ENCODE peak calls at places on chromosomes 1 and 21, in six cellular contexts. Z is neural progenitor cell, L is H1, A is GM12878, Y is HCT116, R is SK-N-SH. N is an unnamed sample. For H4K20me1, the result is how much of the 10 kb centered on the place peaks cover.

GRCh38 chr21:25515484-25516405 is 91.5 kb downstream of the MRPL39 start:
- DNase-seq in Z (no peak), L (no peak), A (no peak), Y (no peak), R (no peak), N (no peak)

GRCh38 chr1:26148887-26149286 is 10.0 kb upstream of the FAM110D start:
- DNase-seq in Z (no peak), L (no peak), A (no peak), Y (no peak), R (no peak), N (no peak)

GRCh38 chr1:34899906-34900305 is 29.5 kb downstream of the DLGAP3 start:
- DNase-seq in Z (no peak), L (no peak), A (no peak), Y (no peak), R (no peak), N (no peak)

GRCh38 chr1:109354940-109355339 is 42.8 kb downstream of the SORT1 start:
- DNase-seq in Z (no peak), L (no peak), A (no peak), Y (no peak), R (no peak), N (no peak)

GRCh38 chr1:26287033-26287711 is 7.3 kb downstream of the SH3BGRL3 start:
- DNase-seq in Z (no peak), L (no peak), A (no peak), Y (no peak), R (no peak), N (peak)

GRCh38 chr1:147676306-147677085 is 6.2 kb upstream of the ACP6 start:
- DNase-seq in Z (no peak), L (no peak), A (no peak), Y (no peak), R (no peak), N (no peak)

GRCh38 chr1:87004857-87005256 is 90.4 kb downstream of the HS2ST1 start:
- DNase-seq in Z (no peak), L (no peak), A (no peak), Y (no peak), R (no peak), N (no peak)

GRCh38 chr21:31530918-31531705 is 128.4 kb upstream of the SOD1 start:
- DNase-seq in Z (no peak), L (no peak), A (no peak), Y (no peak), R (peak), N (no peak)

GRCh38 chr1:237901284-237901870 is 10.7 kb upstream of the ZP4 start:
- DNase-seq in Z (peak), L (no peak), A (no peak), Y (no peak), R (peak), N (peak)

GRCh38 chr21:45109831-45110492 is 35.6 kb downstream of the ADARB1 start:
- DNase-seq in Z (no peak), L (no peak), A (peak), Y (no peak), R (no peak), N (peak)

GRCh38 chr21:38679531-38679930 is 126.2 kb upstream of the ETS2 start:
- DNase-seq in Z (no peak), L (no peak), A (peak), Y (no peak), R (no peak), N (no peak)

GRCh38 chr1:220775238-220775853 is 11.4 kb upstream of the MTARC1 start:
- DNase-seq in Z (peak), L (no peak), A (no peak), Y (no peak), R (peak), N (peak)

GRCh38 chr1:9080704-9081291 is 11.4 kb upstream of the SLC2A5 start:
- DNase-seq in Z (no peak), L (no peak), A (no peak), Y (peak), R (no peak), N (no peak)

GRCh38 chr1:228007054-228007800 is 429 bp downstream of the WNT3A start:
- DNase-seq in Z (peak), L (no peak), A (no peak), Y (no peak), R (peak), N (no peak)

GRCh38 chr1:3066826-3067225 is 2.2 kb upstream of the PRDM16 start:
- DNase-seq in Z (no peak), L (no peak), A (no peak), Y (no peak), R (peak), N (no peak)

GRCh38 chr1:84668185-84668584 is 22.1 kb downstream of the SSX2IP start:
- DNase-seq in Z (peak), L (no peak), A (no peak), Y (no peak), R (no peak), N (peak)

GRCh38 chr1:237387144-237387505 is 345.1 kb downstream of the RYR2 start:
- DNase-seq in Z (no peak), L (no peak), A (no peak), Y (no peak), R (no peak), N (peak)

GRCh38 chr21:44892536-44893277 is 19.2 kb upstream of the PTTG1IP start:
- DNase-seq in Z (peak), L (no peak), A (no peak), Y (peak), R (peak), N (peak)

GRCh38 chr1:27057389-27057788 is 44.7 kb upstream of the TENT5B start:
- DNase-seq in Z (peak), L (no peak), A (no peak), Y (no peak), R (peak), N (no peak)

GRCh38 chr1:55702064-55702463 is 486.9 kb upstream of the USP24 start:
- DNase-seq in Z (no peak), L (no peak), A (no peak), Y (peak), R (peak), N (peak)

GRCh38 chr1:113875714-113876113 is 4.2 kb upstream of the PTPN22 start:
- DNase-seq in Z (no peak), L (no peak), A (peak), Y (no peak), R (no peak), N (no peak)

GRCh38 chr1:99808391-99809115 is 41.6 kb upstream of the AGL start:
- DNase-seq in Z (peak), L (peak), A (peak), Y (peak), R (peak), N (peak)

GRCh38 chr1:117606608-117607261 is 887 bp downstream of the TENT5C start:
- DNase-seq in Z (peak), L (no peak), A (no peak), Y (no peak), R (no peak), N (no peak)

GRCh38 chr1:239308701-239309333 is 77.6 kb upstream of the CHRM3 start:
- DNase-seq in Z (peak), L (peak), A (no peak), Y (no peak), R (peak), N (peak)

GRCh38 chr1:211639500-211640361 is 35.7 kb downstream of the NEK2 start:
- DNase-seq in Z (no peak), L (no peak), A (no peak), Y (no peak), R (no peak), N (no peak)

GRCh38 chr1:52125727-52126359 is 16.0 kb upstream of the ZFYVE9 start:
- DNase-seq in Z (no peak), L (no peak), A (no peak), Y (no peak), R (no peak), N (no peak)

DNA sequence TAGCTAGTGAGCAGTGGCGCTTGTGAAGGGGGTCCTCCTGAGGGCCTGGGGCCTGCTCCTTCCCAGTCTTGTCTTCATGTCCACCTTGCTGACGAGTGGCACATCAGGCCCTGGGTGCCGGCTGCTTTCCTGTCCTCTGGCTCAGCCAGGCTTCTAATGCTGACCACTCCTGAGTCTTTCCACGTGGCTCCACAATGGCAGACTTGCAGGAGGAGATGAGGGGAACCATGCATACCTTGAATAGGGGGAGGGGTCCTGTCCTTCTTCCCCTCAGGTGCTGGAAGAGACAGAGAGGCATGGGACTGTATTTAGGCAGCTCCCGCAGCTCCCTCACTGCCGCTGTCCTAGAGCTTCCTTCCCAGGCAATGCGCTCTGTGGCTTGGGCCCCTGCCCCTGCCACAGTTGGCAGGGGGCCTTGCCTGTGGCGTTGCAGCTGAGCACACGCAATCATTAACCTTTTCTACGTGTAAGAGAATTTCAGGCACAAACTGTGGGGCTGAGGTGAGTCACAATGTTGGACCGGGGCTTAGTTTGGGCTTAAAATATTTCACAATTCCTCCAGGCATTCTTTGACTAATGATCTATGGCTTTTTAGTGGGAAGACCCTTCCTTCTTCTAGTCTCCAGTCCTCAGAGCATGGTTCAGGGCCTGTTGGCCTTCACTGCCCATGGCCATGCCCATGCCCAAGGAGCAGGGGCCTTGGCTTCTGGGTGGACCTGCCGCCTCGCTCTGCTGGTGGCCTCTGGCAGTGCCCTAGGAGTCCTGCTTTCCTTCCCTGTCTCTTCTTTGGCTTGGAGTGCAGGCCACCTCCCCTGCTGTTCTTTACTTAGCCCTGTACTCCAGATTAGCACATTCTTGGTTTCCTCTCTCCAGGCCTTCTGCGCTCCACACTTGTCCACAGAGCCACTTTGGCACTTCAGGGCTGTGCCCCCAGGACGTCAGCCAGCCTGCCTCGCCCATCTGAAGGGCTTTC is 39.1 kb downstream of the MAPKAPK2 start:
- DNase-seq in Z (peak), L (no peak), A (no peak), Y (no peak), R (no peak), N (no peak)
- H4K20me1 ChIP-seq in Z (half or more), L (under half), A (under half), Y (under half), R (half or more), N (half or more)

GRCh38 chr1:54413295-54413694 is 7.1 kb upstream of the SSBP3 start:
- DNase-seq in Z (no peak), L (no peak), A (no peak), Y (no peak), R (no peak), N (no peak)

GRCh38 chr1:54408701-54409066 is 2.5 kb upstream of the SSBP3 start:
- DNase-seq in Z (no peak), L (no peak), A (no peak), Y (no peak), R (no peak), N (no peak)

GRCh38 chr1:54407957-54408700 is 1.9 kb upstream of the SSBP3 start:
- DNase-seq in Z (peak), L (no peak), A (no peak), Y (peak), R (no peak), N (no peak)

GRCh38 chr1:54409156-54410142 is 3.3 kb upstream of the SSBP3 start:
- DNase-seq in Z (no peak), L (no peak), A (peak), Y (no peak), R (no peak), N (no peak)

DNA sequence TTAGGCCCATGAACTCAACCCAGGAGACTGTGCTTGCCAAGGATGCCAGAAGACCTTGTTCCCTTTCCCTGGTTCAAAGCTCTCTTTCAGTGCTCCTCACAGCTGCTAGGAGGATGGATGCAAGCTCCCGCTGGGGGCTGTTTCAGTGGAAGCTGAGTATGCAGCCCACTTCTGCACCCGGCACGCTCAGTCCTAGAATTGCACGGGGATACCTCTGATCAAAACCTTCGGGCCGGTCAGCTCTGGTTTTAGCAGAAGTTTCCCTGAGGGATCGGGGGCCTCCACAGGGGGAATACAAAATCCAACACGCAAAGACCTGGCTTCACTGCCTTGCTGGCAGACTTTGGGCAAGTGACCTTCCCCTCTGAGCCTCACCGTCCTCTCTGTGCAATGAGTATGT is 4.2 kb upstream of the SSBP3 start:
- DNase-seq in Z (no peak), L (no peak), A (no peak), Y (no peak), R (no peak), N (no peak)
- H2AFZ ChIP-seq in Z (peak), L (no peak), A (no peak), Y (no peak), R (no peak), N (no peak)

DNA sequence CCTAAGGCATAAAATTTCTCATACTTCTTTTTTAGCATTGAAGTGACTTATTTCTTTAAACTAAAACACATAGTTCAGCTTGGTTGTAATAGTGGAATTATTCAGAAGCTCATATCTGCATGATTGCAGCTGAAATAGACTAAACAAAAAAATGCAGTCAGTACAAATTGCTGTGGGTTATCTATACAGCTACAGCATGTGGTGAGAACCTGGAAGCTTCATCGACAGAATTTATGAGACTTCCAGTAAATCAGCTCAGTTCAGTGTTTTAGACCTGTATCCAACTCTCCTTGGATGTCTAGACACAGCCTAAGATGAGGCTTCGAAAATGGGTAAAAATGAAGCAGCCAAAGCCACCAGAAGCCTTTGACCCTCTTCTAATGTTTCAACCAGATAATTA is 127.1 kb upstream of the C1orf105 start:
- DNase-seq in Z (no peak), L (no peak), A (no peak), Y (no peak), R (no peak), N (no peak)
- H4K20me1 ChIP-seq in Z (under half), L (under half), A (under half), Y (under half), R (under half), N (under half)

GRCh38 chr21:33266050-33266783 is at the start of gene IL10RB:
- DNase-seq in Z (peak), L (peak), A (peak), Y (no peak), R (peak), N (peak)
- H2AFZ ChIP-seq in Z (peak), L (no peak), A (no peak), Y (peak), R (peak), N (no peak)

GRCh38 chr1:30410153-30410851 is 313.1 kb downstream of the MATN1 start:
- DNase-seq in Z (no peak), L (no peak), A (no peak), Y (no peak), R (no peak), N (no peak)

GRCh38 chr1:30407030-30407861 is 316.1 kb downstream of the MATN1 start:
- DNase-seq in Z (peak), L (no peak), A (no peak), Y (no peak), R (no peak), N (no peak)

GRCh38 chr1:30411206-30411605 is 312.2 kb downstream of the MATN1 start:
- DNase-seq in Z (no peak), L (no peak), A (no peak), Y (no peak), R (no peak), N (no peak)

GRCh38 chr1:30407862-30408580 is 315.4 kb downstream of the MATN1 start:
- DNase-seq in Z (no peak), L (no peak), A (no peak), Y (no peak), R (peak), N (no peak)

DNA sequence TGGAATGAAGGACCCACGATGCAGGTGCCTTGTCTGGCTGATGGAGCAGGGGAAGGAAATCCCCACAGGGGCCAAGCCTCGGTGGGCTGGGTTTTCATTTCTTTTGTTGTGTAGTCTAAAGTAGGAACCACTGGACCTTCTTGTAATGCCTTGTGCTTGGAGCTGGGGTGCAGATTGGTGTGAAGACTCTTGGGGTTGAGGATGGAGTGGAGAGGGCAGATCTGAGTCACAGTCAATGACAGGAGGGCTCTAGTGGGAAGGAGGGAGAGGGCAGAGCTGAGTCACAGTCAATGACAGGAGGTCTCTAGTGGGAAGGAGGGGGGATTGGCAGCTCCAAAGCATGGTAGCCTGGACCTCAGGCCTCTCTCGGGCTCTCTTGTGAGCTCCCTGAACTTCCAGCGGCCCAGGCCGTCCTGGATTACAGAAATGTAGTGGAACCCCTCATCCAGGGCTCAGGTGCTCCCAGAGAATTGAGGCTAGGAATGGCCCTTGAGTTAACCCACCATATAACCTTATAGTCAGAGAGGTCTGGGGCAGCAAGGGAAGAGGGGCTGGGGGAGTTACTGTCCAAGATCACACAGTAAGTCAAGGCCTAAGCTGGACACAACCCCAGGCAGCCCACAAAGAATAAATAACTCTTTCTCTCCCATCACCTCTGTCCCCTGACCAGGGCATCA is 313.8 kb downstream of the MATN1 start:
- DNase-seq in Z (no peak), L (no peak), A (no peak), Y (no peak), R (no peak), N (no peak)
- H4K20me1 ChIP-seq in Z (under half), L (under half), A (under half), Y (under half), R (under half), N (under half)

GRCh38 chr1:38222906-38223305 is 176.3 kb upstream of the POU3F1 start:
- DNase-seq in Z (no peak), L (no peak), A (no peak), Y (no peak), R (no peak), N (no peak)
- H2AFZ ChIP-seq in Z (no peak), L (no peak), A (no peak), Y (no peak), R (no peak), N (no peak)

GRCh38 chr1:93651695-93652094 is 29.9 kb downstream of the BCAR3 start:
- DNase-seq in Z (no peak), L (no peak), A (no peak), Y (no peak), R (no peak), N (no peak)
- H4K20me1 ChIP-seq in Z (under half), L (under half), A (under half), Y (under half), R (half or more), N (under half)

DNA sequence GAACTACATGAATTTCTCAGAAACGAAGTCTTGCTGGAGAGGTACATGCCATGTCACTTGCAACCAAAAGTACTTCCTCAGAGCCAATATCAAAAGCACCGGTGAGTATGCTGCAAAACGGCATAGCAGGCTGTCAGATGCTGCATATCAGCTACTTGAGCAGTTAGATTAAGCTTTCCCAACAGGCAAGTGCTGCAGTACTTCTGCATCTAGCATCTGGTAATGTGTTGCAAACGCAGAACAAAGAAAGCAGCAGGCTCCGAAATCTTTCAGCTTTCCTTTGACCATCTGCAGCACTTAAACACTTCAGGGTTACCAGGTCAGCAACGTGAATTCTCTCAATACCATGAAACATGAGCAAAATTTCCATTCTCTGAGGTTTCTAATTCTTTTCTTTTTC is 223.1 kb downstream of the SMYD3 start:
- DNase-seq in Z (no peak), L (no peak), A (no peak), Y (no peak), R (no peak), N (no peak)
- H2AFZ ChIP-seq in Z (no peak), L (no peak), A (no peak), Y (no peak), R (no peak), N (no peak)

N was measured in Karpas-422.